ENCODE peak calls at places on chromosome 12, in five cellular contexts. One of them, this sample, is unnamed.

GRCh38 chr12:56593909-56594621 is 36.1 kb downstream of the BAZ2A start:
- DNase-seq in hypothalamus: no peak
- DNase-seq in NCI-H2171: peak; percentile 39
- DNase-seq in activated effector memory CD4-positive, alpha-beta T cell treated with Interleukin-2 at 50 U/mL for 16 hours: peak; percentile 40
- DNase-seq in MCF 10A: peak; percentile 62
- DNase-seq in this sample: peak; percentile 51

GRCh38 chr12:26281320-26281719 is 85.9 kb downstream of the SSPN start:
- DNase-seq in hypothalamus: no peak
- DNase-seq in NCI-H2171: no peak
- DNase-seq in activated effector memory CD4-positive, alpha-beta T cell treated with Interleukin-2 at 50 U/mL for 16 hours: no peak
- DNase-seq in MCF 10A: no peak
- DNase-seq in this sample: no peak

GRCh38 chr12:115403689-115404088 is 719.7 kb upstream of the TBX3 start:
- DNase-seq in hypothalamus: no peak
- DNase-seq in NCI-H2171: no peak
- DNase-seq in activated effector memory CD4-positive, alpha-beta T cell treated with Interleukin-2 at 50 U/mL for 16 hours: no peak
- DNase-seq in MCF 10A: no peak
- DNase-seq in this sample: no peak

GRCh38 chr12:104814944-104815343 is 143.1 kb downstream of the SLC41A2 start:
- DNase-seq in hypothalamus: no peak
- DNase-seq in NCI-H2171: no peak
- DNase-seq in activated effector memory CD4-positive, alpha-beta T cell treated with Interleukin-2 at 50 U/mL for 16 hours: no peak
- DNase-seq in MCF 10A: no peak
- DNase-seq in this sample: no peak

GRCh38 chr12:19397534-19397933 is 41.8 kb upstream of the AEBP2 start:
- DNase-seq in hypothalamus: no peak
- DNase-seq in NCI-H2171: no peak
- DNase-seq in activated effector memory CD4-positive, alpha-beta T cell treated with Interleukin-2 at 50 U/mL for 16 hours: no peak
- DNase-seq in MCF 10A: peak; percentile 49
- DNase-seq in this sample: no peak

GRCh38 chr12:32397703-32398102 is 1.7 kb upstream of the FGD4 start:
- DNase-seq in hypothalamus: no peak
- DNase-seq in NCI-H2171: no peak
- DNase-seq in activated effector memory CD4-positive, alpha-beta T cell treated with Interleukin-2 at 50 U/mL for 16 hours: no peak
- DNase-seq in MCF 10A: no peak
- DNase-seq in this sample: no peak

GRCh38 chr12:46977976-46978375 is 101.4 kb upstream of the PCED1B start:
- DNase-seq in hypothalamus: no peak
- DNase-seq in NCI-H2171: no peak
- DNase-seq in activated effector memory CD4-positive, alpha-beta T cell treated with Interleukin-2 at 50 U/mL for 16 hours: no peak
- DNase-seq in MCF 10A: no peak
- DNase-seq in this sample: no peak

GRCh38 chr12:59055204-59055839 is 135.0 kb upstream of the LRIG3 start:
- DNase-seq in hypothalamus: no peak
- DNase-seq in NCI-H2171: no peak
- DNase-seq in activated effector memory CD4-positive, alpha-beta T cell treated with Interleukin-2 at 50 U/mL for 16 hours: no peak
- DNase-seq in MCF 10A: peak; percentile 88
- DNase-seq in this sample: peak; percentile 78

GRCh38 chr12:124750787-124751471 is 112.7 kb downstream of the SCARB1 start:
- DNase-seq in hypothalamus: no peak
- DNase-seq in NCI-H2171: no peak
- DNase-seq in activated effector memory CD4-positive, alpha-beta T cell treated with Interleukin-2 at 50 U/mL for 16 hours: no peak
- DNase-seq in MCF 10A: no peak
- DNase-seq in this sample: no peak

GRCh38 chr12:55696796-55697462 is 10.8 kb downstream of the ITGA7 start:
- DNase-seq in hypothalamus: no peak
- DNase-seq in NCI-H2171: no peak
- DNase-seq in activated effector memory CD4-positive, alpha-beta T cell treated with Interleukin-2 at 50 U/mL for 16 hours: no peak
- DNase-seq in MCF 10A: no peak
- DNase-seq in this sample: no peak

GRCh38 chr12:122067966-122068365 is 10.6 kb upstream of the MLXIP start:
- DNase-seq in hypothalamus: no peak
- DNase-seq in NCI-H2171: no peak
- DNase-seq in activated effector memory CD4-positive, alpha-beta T cell treated with Interleukin-2 at 50 U/mL for 16 hours: peak; percentile 26
- DNase-seq in MCF 10A: no peak
- DNase-seq in this sample: no peak

GRCh38 chr12:49089831-49090773 is 4.5 kb downstream of the DHH start:
- DNase-seq in hypothalamus: no peak
- DNase-seq in NCI-H2171: no peak
- DNase-seq in activated effector memory CD4-positive, alpha-beta T cell treated with Interleukin-2 at 50 U/mL for 16 hours: peak; percentile 14
- DNase-seq in MCF 10A: no peak
- DNase-seq in this sample: no peak

GRCh38 chr12:49535921-49536525 is 2.8 kb upstream of the KCNH3 start:
- DNase-seq in hypothalamus: no peak
- DNase-seq in NCI-H2171: no peak
- DNase-seq in activated effector memory CD4-positive, alpha-beta T cell treated with Interleukin-2 at 50 U/mL for 16 hours: no peak
- DNase-seq in MCF 10A: no peak
- DNase-seq in this sample: no peak

GRCh38 chr12:26853303-26854027 is 20.5 kb upstream of the ITPR2 start:
- DNase-seq in hypothalamus: no peak
- DNase-seq in NCI-H2171: peak; percentile 49
- DNase-seq in activated effector memory CD4-positive, alpha-beta T cell treated with Interleukin-2 at 50 U/mL for 16 hours: peak; percentile 57
- DNase-seq in MCF 10A: peak; percentile 64
- DNase-seq in this sample: no peak

GRCh38 chr12:49092086-49092815 is 2.4 kb downstream of the DHH start:
- DNase-seq in hypothalamus: no peak
- DNase-seq in NCI-H2171: peak; percentile 14
- DNase-seq in activated effector memory CD4-positive, alpha-beta T cell treated with Interleukin-2 at 50 U/mL for 16 hours: peak; percentile 33
- DNase-seq in MCF 10A: peak; percentile 55
- DNase-seq in this sample: no peak

GRCh38 chr12:51847830-51848727 is at the start of gene FIGNL2:
- DNase-seq in hypothalamus: no peak
- DNase-seq in NCI-H2171: no peak
- DNase-seq in activated effector memory CD4-positive, alpha-beta T cell treated with Interleukin-2 at 50 U/mL for 16 hours: no peak
- DNase-seq in MCF 10A: no peak
- DNase-seq in this sample: no peak

GRCh38 chr12:88662093-88662492 is 81.8 kb upstream of the KITLG start:
- DNase-seq in hypothalamus: no peak
- DNase-seq in NCI-H2171: no peak
- DNase-seq in activated effector memory CD4-positive, alpha-beta T cell treated with Interleukin-2 at 50 U/mL for 16 hours: no peak
- DNase-seq in MCF 10A: no peak
- DNase-seq in this sample: no peak

GRCh38 chr12:114400925-114401324 is 5.0 kb downstream of the TBX5 start:
- DNase-seq in hypothalamus: no peak
- DNase-seq in NCI-H2171: no peak
- DNase-seq in activated effector memory CD4-positive, alpha-beta T cell treated with Interleukin-2 at 50 U/mL for 16 hours: no peak
- DNase-seq in MCF 10A: no peak
- DNase-seq in this sample: no peak

GRCh38 chr12:27602516-27602915 is 78.5 kb downstream of the PPFIBP1 start:
- DNase-seq in hypothalamus: no peak
- DNase-seq in NCI-H2171: no peak
- DNase-seq in activated effector memory CD4-positive, alpha-beta T cell treated with Interleukin-2 at 50 U/mL for 16 hours: no peak
- DNase-seq in MCF 10A: no peak
- DNase-seq in this sample: no peak

GRCh38 chr12:62205348-62205747 is 54.9 kb upstream of the USP15 start:
- DNase-seq in hypothalamus: no peak
- DNase-seq in NCI-H2171: no peak
- DNase-seq in activated effector memory CD4-positive, alpha-beta T cell treated with Interleukin-2 at 50 U/mL for 16 hours: no peak
- DNase-seq in MCF 10A: no peak
- DNase-seq in this sample: no peak

GRCh38 chr12:1773937-1774655 is 46.3 kb upstream of the LRTM2 start:
- DNase-seq in hypothalamus: no peak
- DNase-seq in NCI-H2171: no peak
- DNase-seq in activated effector memory CD4-positive, alpha-beta T cell treated with Interleukin-2 at 50 U/mL for 16 hours: no peak
- DNase-seq in MCF 10A: no peak
- DNase-seq in this sample: no peak

GRCh38 chr12:10612954-10613333 is 465 bp downstream of the MAGOHB start:
- DNase-seq in hypothalamus: no peak
- DNase-seq in NCI-H2171: no peak
- DNase-seq in activated effector memory CD4-positive, alpha-beta T cell treated with Interleukin-2 at 50 U/mL for 16 hours: no peak
- DNase-seq in MCF 10A: no peak
- DNase-seq in this sample: no peak

GRCh38 chr12:104469066-104469465 is 12.3 kb downstream of the CHST11 start:
- DNase-seq in hypothalamus: no peak
- DNase-seq in NCI-H2171: no peak
- DNase-seq in activated effector memory CD4-positive, alpha-beta T cell treated with Interleukin-2 at 50 U/mL for 16 hours: no peak
- DNase-seq in MCF 10A: no peak
- DNase-seq in this sample: no peak

GRCh38 chr12:106973545-106973944 is 13.4 kb downstream of the MTERF2 start:
- DNase-seq in hypothalamus: no peak
- DNase-seq in NCI-H2171: no peak
- DNase-seq in activated effector memory CD4-positive, alpha-beta T cell treated with Interleukin-2 at 50 U/mL for 16 hours: no peak
- DNase-seq in MCF 10A: no peak
- DNase-seq in this sample: no peak

GRCh38 chr12:110338754-110339153 is 57.7 kb downstream of the ATP2A2 start:
- DNase-seq in hypothalamus: no peak
- DNase-seq in NCI-H2171: no peak
- DNase-seq in activated effector memory CD4-positive, alpha-beta T cell treated with Interleukin-2 at 50 U/mL for 16 hours: no peak
- DNase-seq in MCF 10A: peak; percentile 30
- DNase-seq in this sample: peak; percentile 7

GRCh38 chr12:124646385-124647230 is 79.2 kb upstream of the NCOR2 start:
- DNase-seq in hypothalamus: no peak
- DNase-seq in NCI-H2171: no peak
- DNase-seq in activated effector memory CD4-positive, alpha-beta T cell treated with Interleukin-2 at 50 U/mL for 16 hours: no peak
- DNase-seq in MCF 10A: no peak
- DNase-seq in this sample: no peak

GRCh38 chr12:2548095-2548494 is 246.7 kb upstream of the FKBP4 start:
- DNase-seq in hypothalamus: no peak
- DNase-seq in NCI-H2171: no peak
- DNase-seq in activated effector memory CD4-positive, alpha-beta T cell treated with Interleukin-2 at 50 U/mL for 16 hours: no peak
- DNase-seq in MCF 10A: no peak
- DNase-seq in this sample: no peak

GRCh38 chr12:65867428-65867827 is 43.1 kb downstream of the HMGA2 start:
- DNase-seq in hypothalamus: no peak
- DNase-seq in NCI-H2171: no peak
- DNase-seq in activated effector memory CD4-positive, alpha-beta T cell treated with Interleukin-2 at 50 U/mL for 16 hours: no peak
- DNase-seq in MCF 10A: peak; percentile 85
- DNase-seq in this sample: no peak

GRCh38 chr12:632102-632696 is 31.0 kb downstream of the NINJ2 start:
- DNase-seq in hypothalamus: no peak
- DNase-seq in NCI-H2171: no peak
- DNase-seq in activated effector memory CD4-positive, alpha-beta T cell treated with Interleukin-2 at 50 U/mL for 16 hours: no peak
- DNase-seq in MCF 10A: peak; percentile 71
- DNase-seq in this sample: no peak

GRCh38 chr12:110046451-110047187 is 1.7 kb downstream of the C12orf76 start:
- DNase-seq in hypothalamus: no peak
- DNase-seq in NCI-H2171: no peak
- DNase-seq in activated effector memory CD4-positive, alpha-beta T cell treated with Interleukin-2 at 50 U/mL for 16 hours: no peak
- DNase-seq in MCF 10A: no peak
- DNase-seq in this sample: no peak

GRCh38 chr12:131606218-131606899 is 104.5 kb upstream of the SFSWAP start:
- DNase-seq in hypothalamus: no peak
- DNase-seq in NCI-H2171: no peak
- DNase-seq in activated effector memory CD4-positive, alpha-beta T cell treated with Interleukin-2 at 50 U/mL for 16 hours: no peak
- DNase-seq in MCF 10A: peak; percentile 54
- DNase-seq in this sample: no peak

GRCh38 chr12:120713861-120714482 is 3.7 kb downstream of the UNC119B start:
- DNase-seq in hypothalamus: no peak
- DNase-seq in NCI-H2171: peak; percentile 55
- DNase-seq in activated effector memory CD4-positive, alpha-beta T cell treated with Interleukin-2 at 50 U/mL for 16 hours: peak; percentile 38
- DNase-seq in MCF 10A: peak; percentile 87
- DNase-seq in this sample: peak; percentile 63

GRCh38 chr12:49903700-49904423 is at the start of gene FAIM2:
- DNase-seq in hypothalamus: peak; percentile 83
- DNase-seq in NCI-H2171: peak; percentile 74
- DNase-seq in activated effector memory CD4-positive, alpha-beta T cell treated with Interleukin-2 at 50 U/mL for 16 hours: peak; percentile 34
- DNase-seq in MCF 10A: no peak
- DNase-seq in this sample: no peak

GRCh38 chr12:3213171-3213570 is 136.0 kb downstream of the TSPAN9 start:
- DNase-seq in hypothalamus: no peak
- DNase-seq in NCI-H2171: peak; percentile 92
- DNase-seq in activated effector memory CD4-positive, alpha-beta T cell treated with Interleukin-2 at 50 U/mL for 16 hours: no peak
- DNase-seq in MCF 10A: no peak
- DNase-seq in this sample: no peak

GRCh38 chr12:15563683-15564082 is 225.5 kb downstream of the EPS8 start:
- DNase-seq in hypothalamus: no peak
- DNase-seq in NCI-H2171: no peak
- DNase-seq in activated effector memory CD4-positive, alpha-beta T cell treated with Interleukin-2 at 50 U/mL for 16 hours: no peak
- DNase-seq in MCF 10A: peak; percentile 9
- DNase-seq in this sample: no peak

GRCh38 chr12:1840981-1841425 is 20.6 kb downstream of the LRTM2 start:
- DNase-seq in hypothalamus: no peak
- DNase-seq in NCI-H2171: no peak
- DNase-seq in activated effector memory CD4-positive, alpha-beta T cell treated with Interleukin-2 at 50 U/mL for 16 hours: no peak
- DNase-seq in MCF 10A: no peak
- DNase-seq in this sample: no peak

GRCh38 chr12:132447327-132447720 is 42.6 kb upstream of the FBRSL1 start:
- DNase-seq in hypothalamus: no peak
- DNase-seq in NCI-H2171: no peak
- DNase-seq in activated effector memory CD4-positive, alpha-beta T cell treated with Interleukin-2 at 50 U/mL for 16 hours: no peak
- DNase-seq in MCF 10A: no peak
- DNase-seq in this sample: no peak

GRCh38 chr12:23760495-23760894 is 189.0 kb downstream of the SOX5 start:
- DNase-seq in hypothalamus: no peak
- DNase-seq in NCI-H2171: no peak
- DNase-seq in activated effector memory CD4-positive, alpha-beta T cell treated with Interleukin-2 at 50 U/mL for 16 hours: no peak
- DNase-seq in MCF 10A: no peak
- DNase-seq in this sample: no peak

GRCh38 chr12:87756111-87756510 is 273.1 kb downstream of the C12orf50 start:
- DNase-seq in hypothalamus: no peak
- DNase-seq in NCI-H2171: no peak
- DNase-seq in activated effector memory CD4-positive, alpha-beta T cell treated with Interleukin-2 at 50 U/mL for 16 hours: no peak
- DNase-seq in MCF 10A: peak; percentile 95
- DNase-seq in this sample: no peak